ENCODE peak calls at places on chromosomes 13 and 19, in ten cellular contexts. H, Q, U, N, Y, M, D, Z, R and B are unnamed samples.

GRCh38 chr13:40528881-40529280 is 137.6 kb downstream of the FOXO1 start:
- DNase-seq in H (no peak), Q (no peak), M (no peak), D (no peak), Y (no peak), U (no peak), R (no peak), Z (no peak), N (peak), B (no peak)

GRCh38 chr13:104286566-104287290 is 1220.5 kb upstream of the SLC10A2 start:
- DNase-seq in H (no peak), D (no peak), R (no peak), U (no peak), N (no peak), Z (peak), Y (no peak), M (no peak), Q (no peak), B (no peak)

GRCh38 chr13:100544866-100545683 is 43.5 kb downstream of the GGACT start:
- DNase-seq in H (no peak), Y (no peak), R (no peak), Q (no peak), Z (peak), D (peak), M (no peak), U (no peak), N (no peak), B (no peak)

GRCh38 chr19:10553943-10554381 is 10.3 kb downstream of the ATG4D start:
- DNase-seq in R (no peak), M (no peak), N (no peak), Y (peak), H (no peak), Q (no peak), Z (peak), D (peak), U (no peak), B (no peak)

GRCh38 chr13:37491661-37492060 is 106.9 kb downstream of the POSTN start:
- DNase-seq in R (no peak), N (no peak), Z (no peak), U (no peak), M (no peak), Q (no peak), H (no peak), D (no peak), Y (no peak), B (no peak)

GRCh38 chr19:16156904-16157303 is 13.4 kb downstream of the HSH2D start:
- DNase-seq in H (no peak), Z (no peak), N (no peak), R (no peak), M (no peak), D (no peak), Q (no peak), U (no peak), Y (no peak), B (no peak)

GRCh38 chr19:9848060-9848459 is 12.9 kb downstream of the PIN1 start:
- DNase-seq in Q (no peak), R (peak), Z (peak), D (no peak), H (no peak), Y (no peak), U (no peak), N (no peak), M (no peak), B (no peak)

GRCh38 chr19:48353682-48354081 is 10.1 kb downstream of the TMEM143 start:
- DNase-seq in U (no peak), D (no peak), N (no peak), R (no peak), Z (no peak), Y (no peak), Q (no peak), H (peak), M (no peak), B (no peak)

GRCh38 chr13:110652755-110653154 is 37.4 kb downstream of the NAXD start:
- DNase-seq in U (no peak), H (no peak), Z (no peak), Y (no peak), R (no peak), M (no peak), Q (no peak), D (no peak), N (no peak), B (no peak)

GRCh38 chr13:49046002-49046401 is 70.3 kb downstream of the FNDC3A start:
- DNase-seq in Z (no peak), Y (no peak), H (peak), Q (no peak), M (no peak), D (no peak), R (no peak), N (no peak), U (no peak), B (no peak)

GRCh38 chr13:96984061-96984508 is 10.2 kb downstream of the OXGR1 start:
- DNase-seq in D (peak), H (no peak), Y (peak), Z (peak), M (no peak), R (no peak), U (peak), Q (peak), N (no peak), B (no peak)

GRCh38 chr19:39352549-39353285 is 10.5 kb downstream of the SAMD4B start:
- DNase-seq in Q (no peak), D (no peak), U (no peak), M (no peak), R (no peak), Z (no peak), N (no peak), Y (no peak), H (no peak), B (no peak)

DNA sequence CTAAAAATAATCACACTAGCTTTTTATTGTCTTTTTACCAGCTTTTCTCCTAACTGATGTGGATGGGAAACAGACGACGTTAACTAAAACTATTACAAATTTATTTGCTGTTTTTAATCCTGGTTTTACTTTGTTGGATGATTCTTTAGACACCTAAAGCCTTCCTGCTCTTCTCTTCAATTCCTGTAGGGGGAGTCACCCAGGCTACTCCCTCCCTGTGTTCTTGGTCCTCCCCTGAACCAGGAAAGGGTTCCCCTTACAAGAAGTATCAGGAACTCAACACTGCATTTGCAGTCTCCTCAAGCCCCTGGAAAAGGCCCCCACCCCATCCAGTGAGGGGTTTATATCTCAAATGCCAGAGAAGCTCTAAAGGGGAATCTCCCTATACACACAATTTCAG is 206.1 kb downstream of the SUCLA2 start:
- DNase-seq in N (peak), M (no peak), Y (no peak), H (no peak), Z (no peak), Q (no peak), R (no peak), D (no peak), U (peak), B (no peak)
- TF ChIP-seq CTCF in N (peak), M (peak), Y (no peak), H (peak), Z (peak), Q (peak), R (peak), D (no peak), U (peak), B (peak)

GRCh38 chr19:1070576-1070930 is 3.6 kb downstream of the ARHGAP45 start:
- DNase-seq in D (no peak), H (no peak), Y (no peak), Q (no peak), U (no peak), M (no peak), R (no peak), Z (no peak), N (no peak), B (no peak)

GRCh38 chr19:1073063-1073955 is 6.3 kb downstream of the ARHGAP45 start:
- DNase-seq in N (no peak), D (no peak), H (no peak), U (no peak), Y (peak), Z (no peak), M (no peak), R (no peak), Q (no peak), B (no peak)

GRCh38 chr19:1072371-1073015 is 5.5 kb downstream of the ARHGAP45 start:
- DNase-seq in N (no peak), Z (no peak), Q (no peak), M (no peak), R (no peak), H (no peak), Y (no peak), U (no peak), D (no peak), B (no peak)

GRCh38 chr19:1069009-1069779 is 2.2 kb downstream of the ARHGAP45 start:
- DNase-seq in U (no peak), Y (peak), Z (peak), Q (no peak), D (peak), N (no peak), R (no peak), H (no peak), M (no peak), B (no peak)

DNA sequence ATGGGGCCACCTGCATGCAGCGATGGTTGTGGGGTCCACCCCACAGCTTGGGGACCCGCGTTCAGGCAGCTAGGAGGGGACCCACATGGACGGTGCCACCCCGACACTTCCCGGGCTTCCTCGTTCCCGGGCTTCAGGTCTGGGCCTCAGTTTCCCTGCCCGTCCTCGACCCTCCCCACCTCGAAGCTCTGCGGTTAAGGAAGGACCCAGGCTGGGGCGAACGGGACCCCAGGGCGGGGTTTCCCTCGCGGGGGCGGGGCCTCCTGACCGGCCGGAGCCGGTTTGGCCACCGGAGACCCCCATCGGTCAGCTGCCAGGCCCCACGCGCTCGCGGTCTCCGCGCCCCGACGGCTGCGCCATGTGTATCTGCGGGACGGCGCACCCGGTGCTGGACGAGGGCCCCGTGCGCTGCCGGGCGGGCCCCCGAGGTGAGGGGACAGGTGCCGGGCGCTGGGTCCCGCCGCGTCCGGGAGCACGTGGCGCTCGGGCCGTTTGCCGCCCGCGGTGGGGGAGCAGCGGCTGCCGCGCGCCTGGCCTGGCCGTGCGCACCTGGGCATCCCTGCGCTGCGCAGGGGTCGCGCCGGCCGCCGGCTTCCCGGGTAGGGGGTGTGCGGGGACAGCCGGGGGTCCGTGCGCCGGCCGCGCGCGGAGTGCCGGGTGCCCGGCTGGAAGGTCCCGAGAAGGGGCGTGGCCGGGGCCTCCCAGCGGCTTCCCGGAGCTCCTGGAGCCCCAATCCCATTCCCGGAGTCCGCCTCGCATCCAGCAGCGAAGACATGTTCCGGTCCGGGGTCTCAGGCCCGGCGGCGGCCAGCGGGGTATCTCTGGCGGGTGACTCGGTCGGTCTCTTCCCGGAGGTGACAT is 4.2 kb downstream of the ARHGAP45 start:
- DNase-seq in D (no peak), U (no peak), N (no peak), M (no peak), H (no peak), R (no peak), Z (no peak), Q (no peak), Y (peak), B (no peak)
- H3K4me3 ChIP-seq in D (peak), U (no peak), N (no peak), M (no peak), H (no peak), R (no peak), Z (no peak), Q (no peak), Y (no peak), B (peak)

DNA sequence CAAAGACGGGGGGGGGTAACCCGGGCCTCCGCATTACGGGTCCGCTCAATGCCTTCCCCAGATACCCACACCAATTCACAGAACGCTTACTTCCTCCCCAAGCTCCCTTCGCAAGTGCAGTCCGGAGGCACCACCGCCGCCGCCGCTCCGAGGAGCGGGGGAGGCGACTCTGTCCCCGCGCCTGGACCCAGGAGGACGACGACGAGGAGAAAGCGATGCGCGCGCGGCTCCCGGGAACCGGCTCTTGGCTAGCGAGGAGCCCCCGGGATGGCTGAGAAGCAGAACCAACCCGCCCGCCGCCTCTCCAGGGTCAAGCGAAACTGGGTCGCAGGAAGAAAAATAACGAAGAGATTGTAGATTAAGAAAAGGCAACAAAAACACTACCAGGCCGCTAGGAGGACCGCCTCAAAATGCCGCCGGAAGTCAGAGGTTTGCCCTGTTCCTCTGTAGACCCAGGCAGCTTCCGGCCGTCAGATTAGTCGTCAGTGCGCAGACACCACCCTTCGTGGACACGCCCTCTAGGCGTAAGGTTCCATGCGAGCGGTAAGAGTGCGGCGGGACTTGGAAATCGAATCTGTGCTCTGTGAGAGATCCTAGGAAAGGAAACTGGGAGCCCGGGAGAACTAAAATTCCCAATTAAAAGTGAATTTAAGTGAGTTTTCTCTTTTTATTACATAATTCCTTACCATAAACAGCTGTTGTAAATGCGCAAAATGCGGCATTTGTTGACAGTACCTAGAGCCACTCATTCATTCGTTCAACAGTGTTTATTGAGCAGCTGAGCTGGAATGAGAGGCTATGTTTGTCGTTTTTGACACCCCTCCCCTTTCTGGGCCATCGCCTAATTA is at the start of gene ZC3H13:
- DNase-seq in M (peak), R (peak), U (peak), D (peak), Y (peak), Z (peak), Q (peak), N (peak), H (peak), B (peak)
- TF ChIP-seq CTCF in M (peak), R (peak), U (peak), D (no peak), Y (no peak), Z (peak), Q (peak), N (peak), H (peak), B (peak)

GRCh38 chr13:72540818-72541217 is 186.6 kb downstream of the MZT1 start:
- DNase-seq in U (no peak), Y (no peak), Z (no peak), R (no peak), D (no peak), Q (no peak), N (no peak), M (no peak), H (no peak), B (no peak)

GRCh38 chr13:72542241-72542640 is 185.2 kb downstream of the MZT1 start:
- DNase-seq in M (no peak), R (no peak), U (no peak), D (no peak), N (no peak), Z (no peak), Y (no peak), Q (no peak), H (no peak), B (no peak)

GRCh38 chr13:72544042-72544441 is 183.4 kb downstream of the MZT1 start:
- DNase-seq in Z (no peak), Y (no peak), R (no peak), H (no peak), U (no peak), Q (no peak), D (no peak), M (no peak), N (no peak), B (no peak)

GRCh38 chr13:72539925-72540324 is 187.5 kb downstream of the MZT1 start:
- DNase-seq in Y (no peak), U (no peak), H (no peak), Q (no peak), D (no peak), N (no peak), R (no peak), Z (no peak), M (no peak), B (no peak)

GRCh38 chr13:72541674-72542073 is 185.8 kb downstream of the MZT1 start:
- DNase-seq in Z (no peak), U (no peak), D (no peak), N (no peak), Q (no peak), M (no peak), Y (no peak), R (no peak), H (no peak), B (no peak)
- H3K4me3 ChIP-seq in Z (no peak), U (no peak), D (no peak), N (no peak), Q (no peak), M (no peak), Y (no peak), R (no peak), H (no peak), B (no peak)